ENCODE peak calls at places on chromosomes 13 and 19, in seven cellular contexts. O is SK-N-SH, B is K562, E is HepG2, T is GM12878, I is HCT116, D is H1. L is an unnamed sample.

GRCh38 chr19:16369664-16370576 is 45.3 kb downstream of the KLF2 start:
- DNase-seq in B (no peak), D (no peak), T (no peak), I (no peak), E (no peak), O (no peak), L (no peak)

GRCh38 chr19:40321076-40321475 is 27.1 kb downstream of the C19orf47 start:
- DNase-seq in E (no peak), O (no peak), I (no peak), B (no peak), T (no peak), D (no peak), L (no peak)

GRCh38 chr13:30898721-30899188 is 7.3 kb upstream of the MEDAG start:
- DNase-seq in B (no peak), I (no peak), T (no peak), D (no peak), E (peak; percentile 72), O (no peak), L (no peak)

GRCh38 chr13:91381371-91381770 is 17.1 kb upstream of the GPC5 start:
- DNase-seq in B (peak; percentile 60), T (no peak), O (peak; percentile 14), D (no peak), I (no peak), E (no peak), L (peak; percentile 38)

GRCh38 chr13:112711528-112712265 is 21.9 kb downstream of the ATP11A start:
- DNase-seq in I (peak; percentile 85), O (no peak), E (peak; percentile 76), D (peak; percentile 86), B (peak; percentile 93), T (no peak), L (no peak)

GRCh38 chr13:72541674-72542073 is 185.8 kb downstream of the MZT1 start:
- DNase-seq in D (no peak), T (no peak), B (no peak), E (no peak), O (no peak), I (no peak), L (no peak)

GRCh38 chr19:55578761-55579747 is 1.6 kb downstream of the ZNF579 start:
- DNase-seq in B (no peak), T (no peak), I (no peak), O (no peak), D (no peak), E (no peak), L (no peak)

GRCh38 chr13:62094937-62095336 is 679.3 kb upstream of the PCDH20 start:
- DNase-seq in I (no peak), E (no peak), D (no peak), B (no peak), T (no peak), O (no peak), L (no peak)

GRCh38 chr19:38401148-38401547 is 1.7 kb upstream of the FAM98C start:
- DNase-seq in I (no peak), O (no peak), E (peak; percentile 12), D (no peak), T (no peak), B (no peak), L (peak; percentile 64)

GRCh38 chr19:14375582-14376291 is 5.5 kb upstream of the ADGRE5 start:
- DNase-seq in E (no peak), D (no peak), B (no peak), O (no peak), T (no peak), I (no peak), L (no peak)

GRCh38 chr13:51906581-51906980 is 44.8 kb downstream of the CCDC70 start:
- DNase-seq in D (no peak), O (peak; percentile 68), B (no peak), E (peak; percentile 18), T (no peak), I (no peak), L (peak; percentile 56)

GRCh38 chr13:94325660-94326059 is 153.8 kb downstream of the DCT start:
- DNase-seq in B (no peak), I (no peak), T (no peak), E (no peak), O (no peak), D (no peak), L (no peak)

GRCh38 chr13:40221460-40222201 is 444.8 kb downstream of the FOXO1 start:
- DNase-seq in O (no peak), T (no peak), D (no peak), B (no peak), E (peak; percentile 41), I (no peak), L (no peak)

GRCh38 chr13:32471187-32471922 is 43.4 kb upstream of the N4BP2L1 start:
- DNase-seq in O (no peak), B (peak; percentile 86), D (no peak), T (no peak), I (no peak), E (no peak), L (no peak)

GRCh38 chr13:113882716-113883115 is 18.8 kb upstream of the GAS6 start:
- DNase-seq in B (no peak), D (no peak), E (no peak), I (no peak), T (no peak), O (no peak), L (no peak)
- TF ChIP-seq JUND in B (no peak), D (no peak), E (no peak), I (no peak), T (no peak), O (no peak), L (no peak)

GRCh38 chr13:33537691-33538090 is 252.1 kb upstream of the STARD13 start:
- DNase-seq in T (no peak), E (no peak), O (no peak), D (no peak), I (no peak), B (no peak), L (no peak)

GRCh38 chr13:33542309-33543088 is 256.9 kb upstream of the STARD13 start:
- DNase-seq in D (peak; percentile 86), I (peak; percentile 97), B (peak; percentile 93), E (peak; percentile 96), T (peak; percentile 94), O (peak; percentile 93), L (peak; percentile 59)

GRCh38 chr13:33541962-33542308 is 256.4 kb upstream of the STARD13 start:
- DNase-seq in D (no peak), B (no peak), I (no peak), E (no peak), O (no peak), T (no peak), L (no peak)

GRCh38 chr13:33531484-33531883 is 245.9 kb upstream of the STARD13 start:
- DNase-seq in D (no peak), I (no peak), O (no peak), E (no peak), B (no peak), T (no peak), L (no peak)

DNA sequence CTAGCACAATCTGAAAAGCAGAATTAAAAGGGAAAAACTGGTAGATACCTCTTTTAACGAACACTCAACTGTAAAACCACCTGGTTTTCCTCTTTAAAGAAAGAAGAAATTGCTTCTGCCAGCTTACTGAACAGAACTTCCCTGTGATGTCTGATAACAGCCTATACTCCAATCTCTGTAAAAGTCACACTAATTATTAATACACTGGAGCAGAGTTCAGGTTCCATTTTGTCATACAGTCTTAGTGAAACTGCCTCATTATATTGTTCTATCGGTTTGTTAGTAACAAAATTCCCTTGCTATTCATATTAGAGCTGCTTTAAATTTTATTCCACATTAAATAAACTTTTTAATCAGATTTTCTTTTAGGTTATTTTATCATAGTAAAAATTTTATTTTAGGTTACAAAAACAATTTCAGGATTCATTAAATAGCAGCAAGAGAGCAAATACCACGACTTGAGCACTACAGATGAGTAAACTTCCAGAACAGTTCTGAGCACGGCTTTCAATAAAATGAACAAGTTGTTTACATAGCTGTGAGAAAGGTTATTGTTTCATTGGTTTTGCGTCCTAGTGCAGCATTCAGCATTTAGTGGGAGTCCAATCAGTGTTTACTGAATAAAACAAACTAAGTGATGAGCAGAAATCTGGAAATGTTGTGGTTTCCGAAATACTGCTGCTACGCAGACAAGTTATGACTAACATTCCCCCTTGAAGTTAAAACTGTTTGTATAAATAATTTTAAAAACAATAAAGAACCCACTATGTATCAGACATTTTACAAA is 251.3 kb upstream of the STARD13 start:
- DNase-seq in I (no peak), O (no peak), B (no peak), D (no peak), E (no peak), T (no peak), L (peak; percentile 48)
- TF ChIP-seq JUND in I (no peak), O (no peak), B (no peak), D (no peak), E (no peak), T (no peak), L (no peak)

DNA sequence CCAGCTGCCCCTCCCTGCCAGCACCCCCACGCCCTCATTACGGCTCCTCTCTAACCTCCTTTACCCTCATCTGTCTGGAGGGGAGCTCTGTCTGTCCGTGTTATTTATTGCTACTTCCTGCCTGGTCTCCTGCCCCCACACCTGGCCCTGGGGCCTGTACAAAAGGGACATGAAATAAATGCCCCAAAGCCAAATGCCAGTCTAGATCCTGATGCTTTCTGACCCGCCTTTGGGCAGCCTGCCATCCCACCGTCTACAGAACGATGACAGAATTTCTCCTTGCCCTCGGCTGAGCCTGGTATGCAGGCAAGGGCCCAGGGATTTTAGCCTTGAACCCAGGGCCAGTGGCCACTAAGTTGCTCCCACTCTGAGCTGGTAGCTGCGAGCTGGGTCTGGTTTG is 15.4 kb upstream of the CD22 start:
- DNase-seq in D (no peak), B (no peak), O (no peak), T (no peak), I (no peak), E (no peak), L (no peak)
- TF ChIP-seq JUND in D (no peak), B (no peak), O (no peak), T (no peak), I (no peak), E (no peak), L (no peak)

GRCh38 chr19:17780781-17781180 is 14.2 kb upstream of the B3GNT3 start:
- DNase-seq in B (no peak), I (no peak), D (no peak), E (no peak), O (no peak), T (no peak), L (no peak)

GRCh38 chr19:17777840-17778620 is 16.9 kb upstream of the B3GNT3 start:
- DNase-seq in D (peak; percentile 87), I (peak; percentile 90), E (peak; percentile 40), O (peak; percentile 82), B (peak; percentile 93), T (no peak), L (peak; percentile 59)

GRCh38 chr19:17775991-17776803 is 18.7 kb upstream of the B3GNT3 start:
- DNase-seq in O (no peak), I (no peak), B (no peak), T (peak; percentile 80), D (no peak), E (no peak), L (no peak)

GRCh38 chr19:17779281-17779930 is 15.5 kb upstream of the B3GNT3 start:
- DNase-seq in T (no peak), I (peak; percentile 93), D (peak; percentile 68), E (no peak), B (peak; percentile 85), O (peak; percentile 49), L (peak; percentile 40)

DNA sequence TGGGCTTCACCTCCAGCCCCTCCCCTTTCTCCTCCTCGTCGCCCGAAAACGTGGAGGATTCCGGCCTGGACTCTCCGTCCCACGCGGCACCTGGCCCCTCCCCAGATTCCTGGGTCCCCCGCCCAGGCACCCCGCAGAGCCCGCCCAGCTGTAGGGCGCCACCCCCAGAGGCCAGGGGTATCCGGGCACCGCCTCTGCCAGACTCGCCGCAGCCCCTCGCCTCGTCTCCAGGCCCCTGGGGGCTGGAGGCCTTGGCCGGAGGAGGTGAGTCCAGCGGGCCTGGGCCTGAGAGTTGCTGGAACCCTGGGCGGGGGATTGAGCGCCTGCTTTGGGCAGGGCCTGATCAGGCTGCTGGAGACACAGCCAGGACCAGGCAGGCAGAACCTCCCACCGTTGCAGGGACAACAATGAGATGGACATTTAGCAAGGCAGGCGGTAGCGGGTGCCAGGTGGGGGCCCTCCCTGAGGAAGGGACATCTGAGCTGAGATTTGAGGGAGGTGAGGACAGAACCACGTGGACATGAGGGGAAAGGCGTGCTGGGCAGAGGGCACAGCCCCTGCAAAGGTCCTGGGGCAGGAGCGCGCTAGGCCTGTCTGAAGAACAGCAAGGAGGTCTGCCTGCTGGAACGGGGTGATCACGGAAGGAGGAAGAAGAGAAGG is 16.2 kb upstream of the B3GNT3 start:
- DNase-seq in E (no peak), O (no peak), I (no peak), D (no peak), T (no peak), B (no peak), L (peak; percentile 92)
- TF ChIP-seq JUND in E (no peak), O (no peak), I (no peak), D (no peak), T (no peak), B (no peak), L (no peak)